ENCODE peak calls at places on chromosomes 4 and X, in ten cellular contexts. M, H, W, N, A, C, U, X, B and Q are unnamed samples.

GRCh38 chr4:176964116-176964691 is 171.5 kb upstream of the VEGFC start:
- DNase-seq in A (no peak), B (no peak), U (peak), M (no peak), X (no peak), H (no peak), N (no peak), W (no peak), C (no peak), Q (no peak)

GRCh38 chr4:87913871-87914270 is 61.6 kb upstream of the SPP1 start:
- DNase-seq in M (no peak), A (no peak), W (no peak), H (no peak), B (no peak), U (no peak), X (no peak), C (no peak), N (no peak), Q (no peak)

GRCh38 chr4:67393699-67394281 is 151.5 kb downstream of the CENPC start:
- DNase-seq in H (no peak), A (no peak), C (no peak), B (peak), W (no peak), N (peak), X (no peak), M (no peak), U (peak), Q (no peak)

GRCh38 chrX:107000013-107000515 is at the start of gene MORC4:
- DNase-seq in W (peak), N (peak), M (peak), U (peak), B (peak), H (peak), A (peak), X (peak), C (peak), Q (peak)

GRCh38 chr4:947491-947971 is 15.3 kb downstream of the TMEM175 start:
- DNase-seq in H (no peak), N (no peak), A (peak), M (no peak), U (no peak), X (no peak), W (peak), C (no peak), B (no peak), Q (peak)

GRCh38 chrX:122866527-122866926 is 317.6 kb upstream of the GRIA3 start:
- DNase-seq in U (no peak), N (no peak), M (no peak), C (no peak), X (no peak), W (no peak), A (no peak), H (no peak), B (no peak), Q (no peak)

GRCh38 chr4:169200361-169201030 is 70.3 kb downstream of the SH3RF1 start:
- DNase-seq in W (no peak), A (no peak), C (no peak), U (no peak), X (no peak), H (no peak), M (no peak), B (no peak), N (no peak), Q (no peak)

GRCh38 chrX:138897621-138898492 is 186.3 kb upstream of the FGF13 start:
- DNase-seq in H (no peak), M (no peak), W (no peak), U (no peak), B (no peak), C (no peak), X (no peak), A (no peak), N (no peak), Q (no peak)

GRCh38 chr4:55682295-55682694 is 46.2 kb upstream of the NMU start:
- DNase-seq in W (no peak), N (no peak), C (no peak), B (no peak), X (no peak), U (no peak), M (no peak), H (no peak), A (no peak), Q (no peak)

GRCh38 chr4:125522588-125522987 is 207.8 kb downstream of the FAT4 start:
- DNase-seq in W (no peak), B (no peak), U (no peak), A (no peak), X (no peak), N (no peak), H (no peak), C (no peak), M (no peak), Q (no peak)

GRCh38 chr4:94626942-94627341 is 130.8 kb upstream of the BMPR1B start:
- DNase-seq in X (no peak), W (no peak), H (no peak), U (no peak), M (no peak), N (no peak), C (no peak), B (no peak), A (no peak), Q (no peak)

DNA sequence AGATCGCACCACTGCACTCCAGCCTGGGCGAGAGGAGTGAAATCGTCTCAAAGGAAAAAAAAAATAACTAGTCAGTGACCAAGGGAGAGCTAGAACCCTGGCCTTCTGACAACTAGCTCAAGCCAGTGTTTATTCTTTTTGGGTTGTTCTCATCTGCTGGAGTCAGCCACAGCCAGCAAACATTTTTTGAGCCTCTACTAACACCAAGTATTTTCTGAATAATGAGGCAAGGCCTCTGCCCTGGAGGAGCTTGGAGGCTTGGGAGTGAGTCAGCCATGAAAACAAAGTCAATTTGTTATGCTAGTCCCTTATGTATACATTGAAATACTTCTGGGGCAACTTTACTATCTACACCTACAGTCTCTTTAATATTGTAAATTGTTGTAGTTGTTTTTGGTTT is 46.5 kb downstream of the TMA16 start:
- DNase-seq in N (no peak), M (no peak), W (no peak), H (peak), C (no peak), U (no peak), A (no peak), B (no peak), X (no peak), Q (no peak)
- TF ChIP-seq POLR2A in N (no peak), M (no peak), W (no peak), H (no peak), C (no peak), U (no peak), A (no peak), B (no peak), X (no peak), Q (no peak)

GRCh38 chr4:112287258-112287873 is 1.7 kb upstream of the TIFA start:
- DNase-seq in A (no peak), N (no peak), U (no peak), B (no peak), C (no peak), H (no peak), X (no peak), M (no peak), W (no peak), Q (no peak)

GRCh38 chr4:112282860-112283667 is 2.6 kb downstream of the TIFA start:
- DNase-seq in W (no peak), B (no peak), X (no peak), M (no peak), H (no peak), U (no peak), A (no peak), C (no peak), N (no peak), Q (no peak)

GRCh38 chr4:112280657-112281056 is 5.0 kb downstream of the TIFA start:
- DNase-seq in W (no peak), X (no peak), N (no peak), B (no peak), C (no peak), U (no peak), A (no peak), M (no peak), H (no peak), Q (no peak)

GRCh38 chr4:112284662-112285411 is 867 bp downstream of the TIFA start:
- DNase-seq in W (no peak), U (no peak), X (no peak), M (peak), C (no peak), A (no peak), N (peak), H (no peak), B (no peak), Q (peak)

GRCh38 chr4:112284166-112284565 is 1.5 kb downstream of the TIFA start:
- DNase-seq in W (no peak), H (no peak), N (no peak), X (no peak), A (no peak), U (no peak), C (no peak), M (no peak), B (no peak), Q (no peak)
- TF ChIP-seq POLR2A in W (no peak), H (no peak), N (no peak), X (no peak), A (no peak), U (no peak), C (no peak), M (no peak), B (no peak), Q (no peak)

DNA sequence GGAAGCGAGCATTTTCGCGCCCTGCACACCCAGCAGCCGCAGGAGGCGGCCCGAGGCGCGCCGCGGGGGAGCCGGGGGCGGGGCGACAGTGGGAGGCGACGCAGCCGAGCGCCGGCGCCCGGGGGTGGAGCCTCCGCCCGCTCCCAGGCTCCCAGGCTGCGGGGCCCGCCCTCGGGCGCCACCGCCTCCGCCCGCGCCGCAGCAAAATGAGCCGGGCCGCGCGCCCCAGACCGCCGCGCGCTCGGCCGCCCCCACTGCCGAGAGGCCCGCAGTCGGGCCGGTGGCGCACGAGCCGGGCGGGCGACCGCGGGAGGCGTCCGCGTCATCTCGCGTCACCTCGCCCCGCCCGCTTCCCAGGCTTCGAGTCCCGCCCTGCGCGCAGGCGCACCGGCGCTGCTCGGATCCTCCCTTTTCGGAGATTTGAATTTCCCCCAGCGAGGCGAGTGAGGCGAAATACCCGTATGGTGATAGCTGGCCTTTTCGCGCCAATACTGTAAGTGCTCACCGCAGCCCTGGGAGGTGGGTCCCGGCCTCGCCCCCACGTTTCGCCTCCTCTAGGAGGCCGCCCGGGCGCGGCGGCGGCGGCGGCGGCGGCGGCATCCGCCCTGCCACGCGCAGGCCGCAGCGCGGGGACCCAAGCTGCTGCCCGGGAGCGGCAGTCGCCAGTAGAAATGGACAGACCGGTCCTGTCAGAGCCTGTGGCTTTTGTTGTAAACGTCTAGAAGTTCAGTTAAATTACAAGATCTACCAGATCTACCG is at the start of gene TMEM187:
- DNase-seq in X (peak), A (peak), W (peak), N (peak), H (peak), C (peak), B (peak), M (peak), U (peak), Q (peak)
- TF ChIP-seq POLR2A in X (no peak), A (no peak), W (no peak), N (no peak), H (peak), C (peak), B (peak), M (peak), U (peak), Q (no peak)

GRCh38 chr4:8207314-8207713 is 8.2 kb downstream of the SH3TC1 start:
- DNase-seq in N (no peak), U (no peak), C (no peak), H (no peak), B (no peak), W (no peak), X (no peak), M (no peak), A (no peak), Q (no peak)

GRCh38 chr4:8209176-8209874 is 10.2 kb downstream of the SH3TC1 start:
- DNase-seq in W (no peak), H (no peak), B (no peak), U (no peak), C (no peak), X (no peak), M (no peak), A (no peak), N (no peak), Q (peak)

GRCh38 chr4:8209997-8210396 is 10.9 kb downstream of the SH3TC1 start:
- DNase-seq in H (no peak), M (no peak), W (no peak), B (no peak), X (no peak), A (no peak), C (no peak), U (no peak), N (no peak), Q (no peak)

GRCh38 chr4:8210631-8211030 is 11.5 kb downstream of the SH3TC1 start:
- DNase-seq in H (no peak), A (no peak), N (no peak), W (no peak), M (no peak), X (no peak), U (no peak), C (no peak), B (no peak), Q (no peak)

DNA sequence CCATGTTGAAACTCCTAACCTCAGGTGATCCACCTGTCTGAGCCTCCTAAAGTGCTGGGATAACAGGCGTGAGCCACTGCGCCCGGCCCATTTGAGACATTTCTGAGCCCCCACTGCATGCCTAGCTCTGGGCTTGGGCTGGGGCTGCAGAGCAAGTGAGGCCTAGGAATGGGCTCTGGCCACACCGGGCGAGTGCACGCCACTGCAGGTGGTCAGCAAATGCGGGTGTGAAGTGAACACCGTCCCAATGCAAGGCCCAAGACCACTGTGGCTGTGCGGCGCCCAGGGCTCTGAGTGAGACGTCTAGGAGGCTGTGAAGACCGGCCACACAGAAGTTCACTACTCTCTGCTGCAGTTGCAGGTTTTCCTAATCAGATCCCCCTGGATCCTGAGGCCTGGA is 9.5 kb downstream of the SH3TC1 start:
- DNase-seq in U (no peak), M (no peak), C (no peak), N (no peak), B (no peak), H (no peak), W (no peak), X (no peak), A (no peak), Q (no peak)
- TF ChIP-seq POLR2A in U (no peak), M (no peak), C (no peak), N (no peak), B (no peak), H (no peak), W (no peak), X (no peak), A (no peak), Q (no peak)

GRCh38 chrX:149540621-149541520 is at the start of gene EOLA1:
- DNase-seq in C (peak), M (no peak), W (peak), U (peak), A (peak), H (peak), X (peak), N (peak), B (peak), Q (peak)
- TF ChIP-seq POLR2A in C (peak), M (peak), W (no peak), U (peak), A (peak), H (peak), X (no peak), N (peak), B (no peak), Q (peak)